ENCODE peak calls at places on chromosomes 5 and 9, in nine cellular contexts. G is anterior cingulate cortex, H is mammary epithelial cell, P is hippocampal formation, E is lower lobe of right lung, L is omental fat pad, Q is cardiac fibroblast, I is cardiac septum, K is D341Med. N is an unnamed sample.
A peak's percentile ranks its signal among the peaks of the same experiment; 100 is the strongest.

GRCh38 chr9:105484226-105484625 is 36.4 kb downstream of the FSD1L start:
- DNase-seq in G (no peak), E (no peak), Q (no peak), H (no peak), I (no peak), K (no peak), L (no peak), P (no peak), N (no peak)

GRCh38 chr5:15021286-15022046 is 149.9 kb upstream of the ANKH start:
- DNase-seq in K (no peak), P (no peak), L (no peak), I (no peak), E (no peak), H (no peak), Q (peak; percentile 76), G (no peak), N (no peak)

GRCh38 chr9:14027114-14027812 is 286.7 kb downstream of the NFIB start:
- DNase-seq in K (no peak), L (no peak), E (peak; percentile 58), Q (peak; percentile 28), I (peak; percentile 84), H (no peak), G (no peak), P (no peak), N (peak; percentile 76)

GRCh38 chr9:22423566-22423965 is 23.1 kb upstream of the DMRTA1 start:
- DNase-seq in K (no peak), Q (no peak), H (no peak), L (no peak), E (no peak), P (no peak), I (no peak), G (no peak), N (no peak)

GRCh38 chr9:98342819-98343208 is 87.4 kb upstream of the TBC1D2 start:
- DNase-seq in Q (peak; percentile 33), H (no peak), G (no peak), I (no peak), P (no peak), E (no peak), K (no peak), L (no peak), N (no peak)

GRCh38 chr5:125196479-125197183 is 450.2 kb upstream of the ZNF608 start:
- DNase-seq in H (no peak), E (no peak), K (no peak), P (no peak), I (no peak), Q (peak; percentile 40), G (no peak), L (no peak), N (peak; percentile 32)

GRCh38 chr9:98907055-98907454 is 36.7 kb upstream of the COL15A1 start:
- DNase-seq in Q (no peak), L (no peak), E (no peak), H (no peak), P (no peak), G (no peak), I (no peak), K (no peak), N (no peak)

GRCh38 chr5:168793844-168794837 is 215.0 kb upstream of the PANK3 start:
- DNase-seq in G (peak; percentile 51), K (no peak), L (no peak), P (no peak), Q (peak; percentile 74), E (peak; percentile 59), H (peak; percentile 3), I (peak; percentile 71), N (peak; percentile 40)

GRCh38 chr9:33818832-33819500 is 2.0 kb downstream of the UBE2R2 start:
- DNase-seq in E (no peak), I (no peak), L (no peak), H (peak; percentile 32), G (no peak), K (no peak), P (no peak), Q (peak; percentile 35), N (no peak)

GRCh38 chr5:172821340-172821985 is 12.6 kb upstream of the ERGIC1 start:
- DNase-seq in K (no peak), E (no peak), P (no peak), H (no peak), L (no peak), I (peak; percentile 39), Q (no peak), G (no peak), N (no peak)

GRCh38 chr5:92849798-92850197 is 731.2 kb downstream of the NR2F1-AS1 start:
- DNase-seq in E (no peak), I (no peak), G (no peak), H (no peak), L (no peak), K (no peak), P (no peak), Q (no peak), N (no peak)

GRCh38 chr5:154095819-154096380 is 57.1 kb downstream of the MFAP3 start:
- DNase-seq in I (no peak), K (no peak), L (no peak), Q (no peak), G (no peak), P (no peak), E (no peak), H (no peak), N (no peak)

GRCh38 chr5:111583761-111584203 is 71.4 kb upstream of the STARD4 start:
- DNase-seq in G (no peak), K (no peak), Q (no peak), P (no peak), L (no peak), H (no peak), E (no peak), I (no peak), N (no peak)

GRCh38 chr9:132820545-132820944 is 57.5 kb downstream of the AK8 start:
- DNase-seq in H (no peak), G (no peak), P (no peak), L (no peak), Q (no peak), E (no peak), I (no peak), K (no peak), N (no peak)

N was measured in left cardiac atrium.